ENCODE peak calls at places on chromosome 18, in nine cellular contexts. H is GM04503, Q is Daoy, O is NCI-H2081, S is ACHN, F is HTR-8/SVneo, X is NCI-H2171 treated with DMSO at 0.1 percent for 48 hours, N is SJSA1, G is NCI-H510A treated with DMSO at 0.1 percent for 48 hours. T is an unnamed sample.

GRCh38 chr18:8800041-8800441 is 94.7 kb downstream of the MTCL1 start:
- DNase-seq in G (no peak), O (no peak), S (no peak), X (no peak), N (no peak), Q (peak; percentile 36), H (peak; percentile 89), F (no peak), T (no peak)

GRCh38 chr18:75100832-75101630 is 107.9 kb downstream of the PTGR3 start:
- DNase-seq in Q (no peak), F (no peak), S (no peak), G (no peak), H (no peak), X (no peak), O (no peak), N (no peak), T (no peak)

GRCh38 chr18:26863122-26863879 is 2.2 kb downstream of the AQP4 start:
- DNase-seq in G (peak; percentile 61), N (no peak), H (no peak), F (no peak), X (peak; percentile 89), Q (peak; percentile 47), S (peak; percentile 48), O (peak; percentile 77), T (peak; percentile 3)

GRCh38 chr18:24432618-24433017 is 6.1 kb downstream of the IMPACT start:
- DNase-seq in N (no peak), G (no peak), Q (no peak), S (no peak), H (no peak), F (no peak), X (no peak), O (no peak), T (no peak)

GRCh38 chr18:74748809-74749208 is 151.1 kb downstream of the ZNF407 start:
- DNase-seq in S (no peak), F (no peak), N (no peak), X (peak; percentile 6), G (peak; percentile 99), H (no peak), Q (no peak), O (peak; percentile 73), T (no peak)

GRCh38 chr18:13308369-13308768 is 89.8 kb downstream of the LDLRAD4 start:
- DNase-seq in F (no peak), G (no peak), N (no peak), H (no peak), X (no peak), S (no peak), Q (no peak), O (no peak), T (no peak)

GRCh38 chr18:50569930-50570329 is 10.0 kb downstream of the MAPK4 start:
- DNase-seq in O (no peak), N (no peak), X (no peak), S (no peak), Q (no peak), F (no peak), H (no peak), G (peak; percentile 3), T (no peak)

GRCh38 chr18:68426731-68427315 is 288.1 kb downstream of the TMX3 start:
- DNase-seq in F (no peak), N (no peak), O (no peak), H (no peak), S (no peak), X (no peak), Q (no peak), G (no peak), T (no peak)

GRCh38 chr18:79245517-79246001 is 150.2 kb upstream of the NFATC1 start:
- DNase-seq in S (no peak), Q (peak; percentile 90), O (peak; percentile 57), N (no peak), G (no peak), X (peak; percentile 45), H (no peak), F (no peak), T (no peak)

GRCh38 chr18:24130494-24130893 is 8.4 kb upstream of the CABYR start:
- DNase-seq in G (no peak), F (no peak), S (no peak), H (no peak), O (peak; percentile 21), N (no peak), X (no peak), Q (no peak), T (no peak)

GRCh38 chr18:31454066-31454708 is 6.6 kb downstream of the DSG3 start:
- DNase-seq in H (peak; percentile 10), S (peak; percentile 83), G (no peak), N (peak; percentile 85), Q (peak; percentile 69), O (no peak), F (peak; percentile 47), X (no peak), T (no peak)

GRCh38 chr18:44465337-44465736 is 215.4 kb upstream of the SETBP1 start:
- DNase-seq in O (no peak), H (no peak), G (no peak), Q (no peak), X (no peak), N (no peak), F (no peak), S (no peak), T (no peak)

GRCh38 chr18:54033087-54033486 is 191.4 kb downstream of the MBD2 start:
- DNase-seq in X (no peak), G (no peak), O (no peak), S (peak; percentile 14), N (no peak), F (no peak), Q (no peak), H (no peak), T (no peak)

GRCh38 chr18:36366994-36367839 is 69.7 kb downstream of the FHOD3 start:
- DNase-seq in H (no peak), X (peak; percentile 53), Q (no peak), N (no peak), O (no peak), S (no peak), G (no peak), F (no peak), T (no peak)

GRCh38 chr18:34942276-34942675 is 98.9 kb upstream of the MAPRE2 start:
- DNase-seq in X (no peak), G (no peak), H (no peak), N (no peak), Q (no peak), O (no peak), F (no peak), S (peak; percentile 22), T (no peak)

GRCh38 chr18:63207154-63207790 is 112.3 kb downstream of the BCL2 start:
- DNase-seq in Q (no peak), X (no peak), G (peak; percentile 98), H (no peak), O (peak; percentile 82), F (no peak), N (no peak), S (no peak), T (peak; percentile 86)

GRCh38 chr18:33606621-33607020 is 28.6 kb downstream of the ASXL3 start:
- DNase-seq in Q (no peak), G (no peak), X (no peak), N (no peak), O (no peak), H (no peak), F (no peak), S (no peak), T (no peak)

GRCh38 chr18:33576999-33577687 is 876 bp upstream of the ASXL3 start:
- DNase-seq in N (no peak), F (no peak), X (no peak), S (no peak), H (no peak), Q (no peak), G (peak; percentile 76), O (no peak), T (no peak)

GRCh38 chr18:49944681-49945080 is 131.3 kb upstream of the ACAA2 start:
- DNase-seq in S (no peak), F (no peak), O (no peak), Q (no peak), N (no peak), H (no peak), G (no peak), X (peak; percentile 12), T (no peak)

GRCh38 chr18:58176915-58177717 is 133.1 kb downstream of the NEDD4L start:
- DNase-seq in X (no peak), G (no peak), Q (peak; percentile 82), N (peak; percentile 88), F (peak; percentile 45), O (no peak), S (peak; percentile 82), H (peak; percentile 75), T (no peak)

GRCh38 chr18:62151068-62151771 is 35.6 kb downstream of the PIGN start:
- DNase-seq in F (no peak), G (no peak), X (no peak), Q (no peak), N (no peak), H (no peak), O (no peak), S (no peak), T (no peak)

GRCh38 chr18:29488617-29489016 is 1311.7 kb upstream of the CDH2 start:
- DNase-seq in Q (no peak), S (no peak), G (no peak), O (no peak), X (no peak), H (no peak), N (no peak), F (no peak), T (no peak)

GRCh38 chr18:67282796-67283195 is 233.7 kb downstream of the DSEL start:
- DNase-seq in G (no peak), H (peak; percentile 60), F (no peak), X (no peak), N (no peak), Q (no peak), O (no peak), S (no peak), T (no peak)

GRCh38 chr18:12287684-12288405 is 20.2 kb upstream of the TUBB6 start:
- DNase-seq in F (peak; percentile 84), O (no peak), G (peak; percentile 8), N (peak; percentile 69), X (peak; percentile 18), Q (peak; percentile 53), H (peak; percentile 88), S (peak; percentile 67), T (no peak)

GRCh38 chr18:45316127-45316526 is 299.1 kb upstream of the SLC14A2 start:
- DNase-seq in O (no peak), X (no peak), S (no peak), H (no peak), N (no peak), Q (no peak), G (no peak), F (no peak), T (no peak)

GRCh38 chr18:24818451-24818850 is 358.0 kb downstream of the HRH4 start:
- DNase-seq in F (no peak), N (no peak), X (peak; percentile 29), Q (no peak), O (no peak), G (no peak), S (no peak), H (no peak), T (no peak)

GRCh38 chr18:3688682-3689081 is 238.7 kb downstream of the TGIF1 start:
- DNase-seq in G (no peak), Q (peak; percentile 68), X (peak; percentile 37), S (peak; percentile 97), F (peak; percentile 62), H (peak; percentile 89), O (no peak), N (peak; percentile 79), T (peak; percentile 37)

GRCh38 chr18:68928762-68929675 is 131.1 kb downstream of the CCDC102B start:
- DNase-seq in F (no peak), G (no peak), Q (no peak), S (no peak), O (no peak), N (no peak), H (no peak), X (no peak), T (no peak)

GRCh38 chr18:75285876-75286275 is 75.3 kb downstream of the TSHZ1 start:
- DNase-seq in F (no peak), Q (no peak), O (no peak), X (no peak), G (no peak), S (no peak), H (no peak), N (no peak), T (no peak)